ENCODE peak calls at places on chromosomes 6 and 20, in five cellular contexts. R, M, U, Q and X are unnamed samples.

GRCh38 chr6:118356054-118356453 is 192.0 kb upstream of the PLN start:
- DNase-seq in R (no peak), M (no peak), U (no peak), Q (no peak), X (no peak)

GRCh38 chr20:35012227-35013069 is 56.8 kb downstream of the MYH7B start:
- DNase-seq in R (peak; percentile 55), M (no peak), U (peak; percentile 57), Q (no peak), X (no peak)

GRCh38 chr6:56851541-56852248 is 103.2 kb upstream of the BEND6 start:
- DNase-seq in R (peak; percentile 91), M (peak; percentile 77), U (peak; percentile 89), Q (peak; percentile 45), X (peak; percentile 87)

GRCh38 chr20:47181056-47181862 is 175.2 kb downstream of the ZMYND8 start:
- DNase-seq in R (peak; percentile 85), M (peak; percentile 89), U (peak; percentile 68), Q (no peak), X (peak; percentile 60)

GRCh38 chr20:51400051-51400926 is 142.2 kb downstream of the NFATC2 start:
- DNase-seq in R (no peak), M (no peak), U (no peak), Q (no peak), X (no peak)

GRCh38 chr20:20405619-20406018 is 37.7 kb downstream of the INSM1 start:
- DNase-seq in R (no peak), M (no peak), U (no peak), Q (no peak), X (no peak)

GRCh38 chr6:169990095-169991030 is 238.9 kb downstream of the ERMARD start:
- DNase-seq in R (no peak), M (no peak), U (no peak), Q (peak; percentile 44), X (no peak)

GRCh38 chr20:22379472-22379871 is 204.9 kb downstream of the FOXA2 start:
- DNase-seq in R (peak; percentile 36), M (peak; percentile 96), U (no peak), Q (no peak), X (no peak)

GRCh38 chr6:86203044-86203443 is 560.4 kb upstream of the SYNCRIP start:
- DNase-seq in R (no peak), M (no peak), U (no peak), Q (no peak), X (no peak)

GRCh38 chr6:151291145-151292055 is 51.6 kb downstream of the AKAP12 start:
- DNase-seq in R (peak; percentile 96), M (no peak), U (peak; percentile 96), Q (no peak), X (peak; percentile 60)

GRCh38 chr20:54267510-54268003 is 59.7 kb downstream of the PFDN4 start:
- DNase-seq in R (peak; percentile 22), M (peak; percentile 91), U (peak; percentile 20), Q (no peak), X (peak; percentile 54)

GRCh38 chr20:17628101-17628841 is 53.8 kb downstream of the RRBP1 start:
- DNase-seq in R (no peak), M (no peak), U (no peak), Q (no peak), X (no peak)

GRCh38 chr6:137389150-137389664 is 105.0 kb downstream of the OLIG3 start:
- DNase-seq in R (peak; percentile 36), M (peak; percentile 9), U (peak; percentile 18), Q (no peak), X (peak; percentile 28)

GRCh38 chr20:48626226-48626937 is 201.4 kb downstream of the PREX1 start:
- DNase-seq in R (peak; percentile 23), M (no peak), U (no peak), Q (no peak), X (no peak)

GRCh38 chr6:52904562-52905279 is 4.8 kb downstream of the GSTA3 start:
- DNase-seq in R (peak; percentile 12), M (peak; percentile 30), U (peak; percentile 10), Q (no peak), X (no peak)
- TF ChIP-seq CTCF in R (peak; percentile 40), M (peak; percentile 57), U (peak; percentile 34), Q (no peak), X (no peak)

GRCh38 chr20:10225439-10226080 is 6.9 kb downstream of the SNAP25 start:
- DNase-seq in R (no peak), M (peak; percentile 23), U (peak; percentile 5), Q (no peak), X (peak; percentile 10)
- TF ChIP-seq CTCF in R (peak; percentile 10), M (peak; percentile 54), U (peak; percentile 19), Q (no peak), X (peak; percentile 18)

GRCh38 chr6:121319112-121319553 is 15.1 kb downstream of the TBC1D32 start:
- DNase-seq in R (peak; percentile 56), M (peak; percentile 58), U (peak; percentile 45), Q (no peak), X (peak; percentile 64)
- TF ChIP-seq CTCF in R (peak; percentile 63), M (peak; percentile 53), U (peak; percentile 49), Q (no peak), X (peak; percentile 76)

GRCh38 chr6:130760006-130760405 is 67.2 kb upstream of the SMLR1 start:
- DNase-seq in R (peak; percentile 59), M (peak; percentile 66), U (peak; percentile 52), Q (no peak), X (peak; percentile 33)
- TF ChIP-seq CTCF in R (peak; percentile 71), M (peak; percentile 80), U (peak; percentile 80), Q (no peak), X (peak; percentile 59)

GRCh38 chr6:36817176-36817817 is 21.9 kb downstream of the CPNE5 start:
- DNase-seq in R (no peak), M (no peak), U (no peak), Q (no peak), X (no peak)
- TF ChIP-seq CTCF in R (no peak), M (no peak), U (no peak), Q (no peak), X (no peak)

DNA sequence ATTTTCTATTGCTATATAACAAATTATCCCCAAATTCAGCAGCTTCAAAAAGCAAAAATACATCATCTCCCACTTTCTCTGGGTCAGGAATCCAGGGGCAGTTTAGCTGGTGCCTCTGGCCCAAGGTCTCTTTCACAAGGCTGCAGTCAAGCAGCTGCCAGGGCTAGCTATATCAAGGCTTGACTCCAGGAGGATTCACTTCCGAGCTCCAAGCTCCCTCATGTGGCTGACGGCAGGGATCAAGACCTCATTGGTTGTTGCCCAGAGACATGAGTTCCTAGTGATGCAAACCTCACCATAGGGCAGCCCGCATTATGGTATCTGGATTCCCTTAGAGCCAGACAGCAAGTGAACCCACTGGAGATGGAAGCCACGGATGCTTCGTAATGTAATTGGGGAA is 1.3 kb upstream of the VNN1 start:
- DNase-seq in R (peak; percentile 91), M (peak; percentile 72), U (peak; percentile 88), Q (no peak), X (peak; percentile 64)
- TF ChIP-seq CTCF in R (peak; percentile 73), M (peak; percentile 66), U (peak; percentile 62), Q (no peak), X (peak; percentile 40)